ENCODE peak calls at places on chromosome 17, in six cellular contexts. One of them, this sample, is unnamed.

GRCh38 chr17:74351552-74352210 is 10.0 kb downstream of the BTBD17 start:
- DNase-seq in adipocyte: no peak
- DNase-seq in astrocyte: no peak
- DNase-seq in SK-N-MC: no peak
- DNase-seq in IMR-90: no peak
- DNase-seq in PC-3: no peak
- DNase-seq in this sample: no peak

GRCh38 chr17:82859431-82860403 is 19.9 kb upstream of the ZNF750 start:
- DNase-seq in adipocyte: peak
- DNase-seq in astrocyte: peak
- DNase-seq in SK-N-MC: no peak
- DNase-seq in IMR-90: peak
- DNase-seq in PC-3: peak
- DNase-seq in this sample: no peak

GRCh38 chr17:44000141-44000860 is 4.1 kb upstream of the NAGS start:
- DNase-seq in adipocyte: no peak
- DNase-seq in astrocyte: no peak
- DNase-seq in SK-N-MC: no peak
- DNase-seq in IMR-90: no peak
- DNase-seq in PC-3: no peak
- DNase-seq in this sample: no peak

GRCh38 chr17:42276359-42276608 is at the start of gene STAT5B:
- DNase-seq in adipocyte: peak
- DNase-seq in astrocyte: peak
- DNase-seq in SK-N-MC: no peak
- DNase-seq in IMR-90: peak
- DNase-seq in PC-3: no peak
- DNase-seq in this sample: peak

GRCh38 chr17:76137026-76137350 is 4.1 kb downstream of the FOXJ1 start:
- DNase-seq in adipocyte: no peak
- DNase-seq in astrocyte: no peak
- DNase-seq in SK-N-MC: no peak
- DNase-seq in IMR-90: no peak
- DNase-seq in PC-3: no peak
- DNase-seq in this sample: no peak

GRCh38 chr17:78722101-78722761 is 59.8 kb downstream of the CYTH1 start:
- DNase-seq in adipocyte: no peak
- DNase-seq in astrocyte: no peak
- DNase-seq in SK-N-MC: no peak
- DNase-seq in IMR-90: no peak
- DNase-seq in PC-3: no peak
- DNase-seq in this sample: no peak

GRCh38 chr17:47694818-47695663 is 1.1 kb downstream of the TBKBP1 start:
- DNase-seq in adipocyte: peak
- DNase-seq in astrocyte: peak
- DNase-seq in SK-N-MC: no peak
- DNase-seq in IMR-90: peak
- DNase-seq in PC-3: peak
- DNase-seq in this sample: peak

GRCh38 chr17:49031965-49032928 is 35.1 kb downstream of the IGF2BP1 start:
- DNase-seq in adipocyte: peak
- DNase-seq in astrocyte: peak
- DNase-seq in SK-N-MC: peak
- DNase-seq in IMR-90: peak
- DNase-seq in PC-3: peak
- DNase-seq in this sample: peak

GRCh38 chr17:73799781-73800627 is 155.8 kb upstream of the SDK2 start:
- DNase-seq in adipocyte: no peak
- DNase-seq in astrocyte: no peak
- DNase-seq in SK-N-MC: no peak
- DNase-seq in IMR-90: no peak
- DNase-seq in PC-3: peak
- DNase-seq in this sample: peak

GRCh38 chr17:65785109-65785508 is 223.7 kb upstream of the AXIN2 start:
- DNase-seq in adipocyte: peak
- DNase-seq in astrocyte: peak
- DNase-seq in SK-N-MC: no peak
- DNase-seq in IMR-90: peak
- DNase-seq in PC-3: peak
- DNase-seq in this sample: peak

GRCh38 chr17:75908201-75908600 is 3.5 kb upstream of the MRPL38 start:
- DNase-seq in adipocyte: no peak
- DNase-seq in astrocyte: no peak
- DNase-seq in SK-N-MC: no peak
- DNase-seq in IMR-90: no peak
- DNase-seq in PC-3: no peak
- DNase-seq in this sample: no peak

GRCh38 chr17:53626286-53626685 is 196.4 kb upstream of the KIF2B start:
- DNase-seq in adipocyte: peak
- DNase-seq in astrocyte: peak
- DNase-seq in SK-N-MC: no peak
- DNase-seq in IMR-90: peak
- DNase-seq in PC-3: peak
- DNase-seq in this sample: peak

GRCh38 chr17:63476494-63476856 is 386 bp upstream of the ACE start:
- DNase-seq in adipocyte: peak
- DNase-seq in astrocyte: no peak
- DNase-seq in SK-N-MC: no peak
- DNase-seq in IMR-90: no peak
- DNase-seq in PC-3: peak
- DNase-seq in this sample: no peak

GRCh38 chr17:45353047-45353446 is 36.2 kb upstream of the MAP3K14 start:
- DNase-seq in adipocyte: no peak
- DNase-seq in astrocyte: no peak
- DNase-seq in SK-N-MC: no peak
- DNase-seq in IMR-90: no peak
- DNase-seq in PC-3: no peak
- DNase-seq in this sample: no peak

GRCh38 chr17:78329263-78330059 is 30.4 kb downstream of the SOCS3 start:
- DNase-seq in adipocyte: peak
- DNase-seq in astrocyte: peak
- DNase-seq in SK-N-MC: no peak
- DNase-seq in IMR-90: peak
- DNase-seq in PC-3: peak
- DNase-seq in this sample: peak

GRCh38 chr17:59746849-59747445 is 39.5 kb downstream of the VMP1 start:
- DNase-seq in adipocyte: peak
- DNase-seq in astrocyte: peak
- DNase-seq in SK-N-MC: no peak
- DNase-seq in IMR-90: peak
- DNase-seq in PC-3: peak
- DNase-seq in this sample: peak

GRCh38 chr17:43085489-43085888 is 39.7 kb downstream of the BRCA1 start:
- DNase-seq in adipocyte: peak
- DNase-seq in astrocyte: peak
- DNase-seq in SK-N-MC: no peak
- DNase-seq in IMR-90: peak
- DNase-seq in PC-3: no peak
- DNase-seq in this sample: peak

GRCh38 chr17:82120148-82120547 is 22.1 kb upstream of the FASN start:
- DNase-seq in adipocyte: peak
- DNase-seq in astrocyte: peak
- DNase-seq in SK-N-MC: no peak
- DNase-seq in IMR-90: peak
- DNase-seq in PC-3: peak
- DNase-seq in this sample: peak

GRCh38 chr17:50871369-50871768 is 5.2 kb upstream of the TOB1 start:
- DNase-seq in adipocyte: no peak
- DNase-seq in astrocyte: no peak
- DNase-seq in SK-N-MC: no peak
- DNase-seq in IMR-90: no peak
- DNase-seq in PC-3: no peak
- DNase-seq in this sample: no peak

GRCh38 chr17:78341559-78342437 is 18.1 kb downstream of the SOCS3 start:
- DNase-seq in adipocyte: peak
- DNase-seq in astrocyte: peak
- DNase-seq in SK-N-MC: no peak
- DNase-seq in IMR-90: peak
- DNase-seq in PC-3: peak
- DNase-seq in this sample: peak

GRCh38 chr17:13953871-13954270 is 115.4 kb upstream of the COX10 start:
- DNase-seq in adipocyte: peak
- DNase-seq in astrocyte: peak
- DNase-seq in SK-N-MC: no peak
- DNase-seq in IMR-90: peak
- DNase-seq in PC-3: no peak
- DNase-seq in this sample: no peak

GRCh38 chr17:15944720-15945492 is at the start of gene ADORA2B:
- DNase-seq in adipocyte: peak
- DNase-seq in astrocyte: peak
- DNase-seq in SK-N-MC: no peak
- DNase-seq in IMR-90: peak
- DNase-seq in PC-3: peak
- DNase-seq in this sample: peak

GRCh38 chr17:2138768-2139167 is 83.9 kb downstream of the HIC1 start:
- DNase-seq in adipocyte: peak
- DNase-seq in astrocyte: peak
- DNase-seq in SK-N-MC: no peak
- DNase-seq in IMR-90: no peak
- DNase-seq in PC-3: no peak
- DNase-seq in this sample: peak

GRCh38 chr17:60678118-60678444 is 430 bp downstream of the BCAS3 start:
- DNase-seq in adipocyte: no peak
- DNase-seq in astrocyte: no peak
- DNase-seq in SK-N-MC: no peak
- DNase-seq in IMR-90: no peak
- DNase-seq in PC-3: no peak
- DNase-seq in this sample: no peak

GRCh38 chr17:74231846-74232713 is 18.7 kb downstream of the TTYH2 start:
- DNase-seq in adipocyte: no peak
- DNase-seq in astrocyte: no peak
- DNase-seq in SK-N-MC: no peak
- DNase-seq in IMR-90: no peak
- DNase-seq in PC-3: no peak
- DNase-seq in this sample: no peak

GRCh38 chr17:15279011-15279477 is 13.9 kb upstream of the PMP22 start:
- DNase-seq in adipocyte: peak
- DNase-seq in astrocyte: peak
- DNase-seq in SK-N-MC: no peak
- DNase-seq in IMR-90: peak
- DNase-seq in PC-3: peak
- DNase-seq in this sample: peak

GRCh38 chr17:78258323-78259229 is 27.1 kb downstream of the TMEM235 start:
- DNase-seq in adipocyte: no peak
- DNase-seq in astrocyte: peak
- DNase-seq in SK-N-MC: no peak
- DNase-seq in IMR-90: peak
- DNase-seq in PC-3: no peak
- DNase-seq in this sample: peak

DNA sequence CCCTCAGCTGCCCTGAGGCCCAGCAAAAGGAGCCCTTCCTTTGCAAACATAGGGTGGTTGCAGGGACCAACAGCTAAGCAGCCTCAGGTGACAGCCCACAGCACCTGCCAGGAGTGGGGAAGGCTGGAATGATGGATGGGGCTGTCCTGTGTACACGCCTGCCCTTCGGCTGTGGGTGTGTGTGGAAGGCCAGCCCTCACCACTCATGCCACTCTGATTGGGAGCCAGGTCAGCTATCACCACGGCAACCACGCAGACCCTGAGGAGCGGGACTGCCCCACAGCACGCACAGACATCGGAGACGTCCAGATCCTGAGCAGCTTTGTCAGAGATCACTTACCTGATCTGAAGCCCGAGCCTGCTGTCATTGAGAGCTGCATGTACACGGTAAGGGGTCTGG is 11.9 kb downstream of the PIPOX start:
- DNase-seq in adipocyte: no peak
- DNase-seq in astrocyte: no peak
- DNase-seq in SK-N-MC: no peak
- DNase-seq in IMR-90: no peak
- DNase-seq in PC-3: no peak
- DNase-seq in this sample: no peak
- H3K9ac ChIP-seq in adipocyte: no peak
- H3K9ac ChIP-seq in astrocyte: no peak
- H3K9ac ChIP-seq in SK-N-MC: no peak
- H3K9ac ChIP-seq in IMR-90: no peak
- H3K9ac ChIP-seq in PC-3: no peak
- H3K9ac ChIP-seq in this sample: no peak

GRCh38 chr17:353213-353837 is 718 bp upstream of the RPH3AL start:
- DNase-seq in adipocyte: no peak
- DNase-seq in astrocyte: no peak
- DNase-seq in SK-N-MC: no peak
- DNase-seq in IMR-90: no peak
- DNase-seq in PC-3: no peak
- DNase-seq in this sample: no peak
- H3K9ac ChIP-seq in adipocyte: peak
- H3K9ac ChIP-seq in astrocyte: no peak
- H3K9ac ChIP-seq in SK-N-MC: peak
- H3K9ac ChIP-seq in IMR-90: no peak
- H3K9ac ChIP-seq in PC-3: peak
- H3K9ac ChIP-seq in this sample: no peak

DNA sequence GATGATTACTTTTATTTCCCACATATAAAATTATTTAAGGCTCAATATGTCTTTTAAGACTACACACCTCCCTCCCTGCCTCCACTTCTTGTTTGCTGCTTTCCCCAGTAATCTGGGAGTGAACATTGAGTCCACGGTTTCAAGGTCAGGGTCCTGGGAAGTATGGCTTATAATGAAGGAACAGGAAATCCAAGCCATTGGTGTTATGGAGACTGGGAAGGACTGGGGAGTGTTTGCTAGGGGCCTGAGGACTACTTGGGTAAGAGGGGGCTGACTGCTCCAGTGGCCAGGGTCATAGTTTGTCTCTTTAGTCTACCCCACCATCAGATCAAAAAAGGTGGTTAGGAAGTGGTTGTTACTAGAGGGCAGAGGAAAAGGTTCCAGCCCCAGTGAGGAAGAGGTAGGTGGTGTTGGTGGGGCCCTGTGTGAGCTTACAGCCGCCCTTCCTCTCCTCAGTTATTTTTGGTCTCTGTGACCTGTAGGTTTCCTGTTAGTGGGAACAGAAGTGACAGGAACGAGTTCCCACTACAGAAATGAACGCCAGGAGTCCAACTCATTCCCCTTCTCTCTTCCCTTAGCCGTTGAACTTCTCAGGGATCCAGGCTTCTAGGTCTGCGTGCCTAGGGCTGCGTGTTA is 742 bp upstream of the SLC16A13 start:
- DNase-seq in adipocyte: no peak
- DNase-seq in astrocyte: no peak
- DNase-seq in SK-N-MC: no peak
- DNase-seq in IMR-90: no peak
- DNase-seq in PC-3: no peak
- DNase-seq in this sample: no peak
- H3K9ac ChIP-seq in adipocyte: peak
- H3K9ac ChIP-seq in astrocyte: peak
- H3K9ac ChIP-seq in SK-N-MC: peak
- H3K9ac ChIP-seq in IMR-90: peak
- H3K9ac ChIP-seq in PC-3: peak
- H3K9ac ChIP-seq in this sample: peak

DNA sequence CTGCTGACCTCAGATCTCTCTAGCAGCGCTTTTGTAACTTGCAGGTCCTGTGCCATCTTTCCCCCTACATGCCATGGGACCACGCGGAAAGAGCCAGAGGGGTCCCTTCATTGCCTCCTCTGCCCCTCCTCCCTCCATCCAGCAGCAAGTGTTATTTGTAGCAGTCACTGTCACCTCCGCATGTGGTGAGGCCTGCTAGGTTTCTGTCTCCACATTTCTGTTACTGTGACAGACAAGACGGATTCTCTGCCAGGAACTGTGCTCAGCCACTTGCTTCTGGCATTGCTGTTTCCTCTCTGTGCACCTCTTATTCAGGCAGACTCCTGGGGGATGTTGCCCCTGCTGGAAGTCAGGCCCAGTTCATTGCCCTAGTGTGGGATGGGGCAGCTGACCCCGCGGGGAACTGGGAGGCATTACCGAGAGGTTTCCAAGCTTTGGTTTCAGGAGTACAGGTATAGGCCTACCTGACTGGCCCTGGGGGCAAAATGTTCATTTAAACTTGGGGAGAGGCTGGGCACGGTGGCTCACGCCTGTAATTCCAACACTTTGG is 61.2 kb downstream of the RAB11FIP4 start:
- DNase-seq in adipocyte: no peak
- DNase-seq in astrocyte: no peak
- DNase-seq in SK-N-MC: no peak
- DNase-seq in IMR-90: no peak
- DNase-seq in PC-3: no peak
- DNase-seq in this sample: no peak
- H3K9ac ChIP-seq in adipocyte: no peak
- H3K9ac ChIP-seq in astrocyte: no peak
- H3K9ac ChIP-seq in SK-N-MC: no peak
- H3K9ac ChIP-seq in IMR-90: no peak
- H3K9ac ChIP-seq in PC-3: no peak
- H3K9ac ChIP-seq in this sample: no peak